ENCODE peak calls at places on chromosomes 5 and 9, in five cellular contexts. Y, U, X, S and K are unnamed samples.

GRCh38 chr9:503881-504852 is 289.5 kb downstream of the DOCK8 start:
- DNase-seq in X (peak; percentile 47), Y (peak; percentile 88), S (peak; percentile 71), U (peak; percentile 87), K (peak; percentile 86)

GRCh38 chr9:35820076-35820475 is 5.2 kb upstream of the HINT2 start:
- DNase-seq in S (no peak), Y (no peak), X (peak; percentile 60), U (no peak), K (no peak)

GRCh38 chr9:3845549-3845948 is 319.7 kb upstream of the RFX3 start:
- DNase-seq in X (no peak), S (no peak), U (no peak), Y (no peak), K (no peak)

GRCh38 chr9:109401169-109401989 is 80.5 kb upstream of the EPB41L4B start:
- DNase-seq in U (no peak), Y (peak; percentile 86), X (peak; percentile 71), S (no peak), K (no peak)

GRCh38 chr5:126778675-126779403 is 1.9 kb downstream of the LMNB1 start:
- DNase-seq in Y (peak; percentile 35), U (peak; percentile 39), S (no peak), X (no peak), K (no peak)

GRCh38 chr5:151132959-151133358 is 24.6 kb downstream of the ANXA6 start:
- DNase-seq in Y (no peak), X (no peak), S (no peak), U (no peak), K (no peak)

GRCh38 chr9:92746567-92747458 is 17.8 kb downstream of the BICD2 start:
- DNase-seq in X (peak; percentile 69), Y (no peak), U (no peak), S (no peak), K (no peak)

GRCh38 chr9:134551657-134552348 is 89.8 kb upstream of the COL5A1 start:
- DNase-seq in X (peak; percentile 75), U (peak; percentile 98), S (no peak), Y (no peak), K (peak; percentile 94)

GRCh38 chr9:134215709-134216448 is 51.5 kb upstream of the RNU6ATAC start:
- DNase-seq in Y (no peak), S (no peak), X (peak; percentile 43), U (peak; percentile 78), K (peak; percentile 90)

GRCh38 chr9:91923145-91923544 is 26.9 kb downstream of the ROR2 start:
- DNase-seq in Y (no peak), S (no peak), X (no peak), U (no peak), K (no peak)

GRCh38 chr9:94156549-94157407 is 72.5 kb downstream of the PTPDC1 start:
- DNase-seq in X (peak; percentile 95), Y (no peak), U (no peak), S (no peak), K (no peak)

GRCh38 chr5:176611435-176611834 is 1.5 kb upstream of the GPRIN1 start:
- DNase-seq in X (peak; percentile 93), S (no peak), U (no peak), Y (peak; percentile 68), K (peak; percentile 92)

GRCh38 chr5:169024426-169024825 is 276.5 kb downstream of the SLIT3 start:
- DNase-seq in U (no peak), X (peak; percentile 46), Y (no peak), S (no peak), K (no peak)

GRCh38 chr5:36606437-36607113 is at the start of gene SLC1A3:
- DNase-seq in Y (peak; percentile 76), U (no peak), S (no peak), X (peak; percentile 78), K (no peak)

GRCh38 chr9:8760000-8760767 is 960.6 kb upstream of the DMAC1 start:
- DNase-seq in Y (no peak), U (no peak), X (no peak), S (no peak), K (no peak)

GRCh38 chr9:31605164-31605563 is 779.3 kb upstream of the ACO1 start:
- DNase-seq in U (no peak), Y (peak; percentile 69), X (no peak), S (no peak), K (no peak)

GRCh38 chr5:33370135-33370472 is 70.7 kb upstream of the TARS1 start:
- DNase-seq in S (no peak), Y (no peak), U (no peak), X (peak; percentile 97), K (no peak)

GRCh38 chr5:179322071-179323025 is 22.9 kb downstream of the ADAMTS2 start:
- DNase-seq in U (peak; percentile 87), S (no peak), Y (no peak), X (no peak), K (no peak)

GRCh38 chr9:124769451-124770358 is 1.4 kb downstream of the NR6A1 start:
- DNase-seq in S (no peak), U (no peak), Y (peak; percentile 31), X (no peak), K (peak; percentile 82)

GRCh38 chr5:61279725-61280124 is 52.3 kb upstream of the ZSWIM6 start:
- DNase-seq in X (no peak), Y (no peak), S (no peak), U (no peak), K (no peak)

GRCh38 chr5:116685069-116685468 is 110.4 kb upstream of the SEMA6A start:
- DNase-seq in U (no peak), Y (no peak), S (no peak), X (no peak), K (no peak)

GRCh38 chr9:136572003-136572595 is 26.3 kb upstream of the NOTCH1 start:
- DNase-seq in S (no peak), X (peak; percentile 80), U (no peak), Y (no peak), K (no peak)

GRCh38 chr5:163408311-163408923 is 29.0 kb upstream of the CCNG1 start:
- DNase-seq in U (no peak), X (peak; percentile 83), Y (peak; percentile 55), S (no peak), K (no peak)

GRCh38 chr9:97529363-97530076 is 28.1 kb downstream of the TMOD1 start:
- DNase-seq in Y (no peak), X (peak; percentile 12), S (no peak), U (no peak), K (no peak)

GRCh38 chr5:147441191-147441695 is 68.6 kb downstream of the DPYSL3 start:
- DNase-seq in X (no peak), Y (no peak), U (no peak), S (no peak), K (no peak)

GRCh38 chr5:136079195-136079985 is 50.6 kb downstream of the TGFBI start:
- DNase-seq in X (no peak), S (peak; percentile 57), U (no peak), Y (no peak), K (no peak)

GRCh38 chr5:136073714-136074113 is 44.9 kb downstream of the TGFBI start:
- DNase-seq in X (no peak), U (no peak), Y (no peak), S (no peak), K (no peak)

GRCh38 chr5:136080113-136080482 is 51.3 kb downstream of the TGFBI start:
- DNase-seq in X (no peak), S (no peak), U (no peak), Y (no peak), K (no peak)

GRCh38 chr5:136077046-136077445 is 48.3 kb downstream of the TGFBI start:
- DNase-seq in X (no peak), S (no peak), U (no peak), Y (no peak), K (no peak)

DNA sequence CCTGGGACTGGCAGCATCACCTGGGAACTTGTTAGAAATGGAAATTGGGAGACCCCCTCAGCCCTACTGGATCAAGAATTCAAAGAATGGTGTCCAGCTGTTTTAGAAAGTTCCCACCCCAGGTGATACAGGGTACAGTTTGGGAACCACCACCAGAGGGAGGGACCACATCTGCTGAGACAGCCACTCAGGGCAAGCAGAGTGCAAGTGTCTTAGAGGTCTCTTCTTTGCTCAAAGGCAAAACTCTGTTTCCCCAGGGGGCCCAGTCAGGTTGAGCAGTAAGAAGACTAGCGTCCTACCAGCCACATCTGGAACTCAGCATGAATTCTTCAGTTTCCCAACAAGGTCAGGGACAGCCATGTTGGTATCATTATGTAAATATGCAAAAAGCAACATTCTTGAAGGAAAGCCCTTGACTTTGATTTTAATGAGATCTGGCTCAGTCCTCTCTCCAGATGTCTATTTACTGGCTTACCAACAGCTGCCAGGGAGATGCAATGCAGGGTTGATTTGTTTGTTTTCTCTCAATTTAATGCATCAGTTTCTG is 46.6 kb downstream of the TGFBI start:
- DNase-seq in S (no peak), X (no peak), Y (no peak), U (no peak), K (no peak)
- TF ChIP-seq CTCF in S (no peak), X (no peak), Y (no peak), U (peak; percentile 13), K (peak; percentile 8)

GRCh38 chr9:106286249-106286648 is 576.7 kb upstream of the ZNF462 start:
- DNase-seq in U (no peak), X (no peak), Y (no peak), S (peak; percentile 10), K (no peak)
- TF ChIP-seq CTCF in U (peak; percentile 56), X (no peak), Y (no peak), S (peak; percentile 44), K (peak; percentile 36)

GRCh38 chr5:73433982-73434342 is 14.6 kb downstream of the FOXD1 start:
- DNase-seq in X (no peak), U (no peak), S (no peak), Y (no peak), K (no peak)
- TF ChIP-seq CTCF in X (no peak), U (no peak), S (no peak), Y (no peak), K (no peak)

DNA sequence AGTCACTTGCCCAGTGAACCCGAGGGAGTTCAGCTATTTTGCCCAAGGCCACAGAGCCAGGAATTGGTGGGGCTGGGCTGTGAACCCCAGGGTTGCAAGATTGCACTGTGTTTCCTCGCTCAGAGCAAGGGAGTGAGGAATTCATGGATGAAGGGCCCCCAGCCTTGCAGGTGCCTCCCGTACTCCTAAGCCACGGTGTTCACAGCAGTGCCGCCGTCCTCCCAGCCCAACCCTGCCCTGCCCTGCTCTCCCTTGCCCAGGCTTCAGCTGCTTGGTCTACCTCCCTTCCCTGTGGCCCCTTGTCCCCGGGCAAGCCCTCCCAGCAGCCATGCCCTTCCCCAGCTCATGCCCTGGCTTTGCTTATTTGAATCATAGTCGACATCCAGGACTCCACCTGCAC is 6.1 kb downstream of the LAMC3 start:
- DNase-seq in Y (no peak), S (no peak), X (no peak), U (no peak), K (no peak)
- TF ChIP-seq CTCF in Y (no peak), S (no peak), X (no peak), U (no peak), K (no peak)

DNA sequence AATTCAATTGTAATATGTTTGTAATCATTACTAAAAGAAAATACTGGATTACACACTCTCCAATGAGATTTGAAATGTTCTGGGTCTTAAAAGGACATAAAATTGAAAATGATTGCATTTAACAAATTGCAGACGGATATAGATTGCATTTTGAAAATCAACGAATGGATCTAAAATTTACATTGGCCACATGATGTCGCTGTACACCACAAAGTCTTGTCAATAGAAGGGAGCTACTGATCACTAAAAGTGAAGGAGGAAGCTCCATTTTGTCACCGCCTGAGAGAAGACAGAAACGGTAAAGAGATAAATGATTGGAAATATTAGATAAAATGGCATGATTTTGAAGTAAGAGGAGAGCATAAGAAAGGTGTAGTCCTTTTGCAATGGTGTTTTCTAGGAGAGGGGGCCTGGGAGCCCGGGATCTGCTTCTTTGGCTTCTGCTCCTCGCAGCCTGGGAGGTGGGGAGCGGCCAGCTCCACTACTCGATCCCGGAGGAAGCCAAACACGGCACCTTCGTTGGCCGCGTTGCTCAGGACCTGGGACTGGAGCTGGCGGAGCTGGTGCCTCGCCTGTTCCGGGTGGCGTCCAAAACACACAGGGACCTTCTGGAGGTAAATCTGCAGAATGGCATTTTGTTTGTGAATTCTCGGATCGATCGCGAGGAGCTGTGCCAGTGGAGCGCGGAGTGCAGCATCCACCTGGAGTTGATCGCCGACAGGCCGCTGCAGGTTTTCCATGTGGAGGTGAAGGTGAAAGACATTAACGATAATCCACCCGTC is at the start of gene PCDHA1:
- DNase-seq in Y (no peak), X (no peak), U (peak; percentile 64), S (no peak), K (no peak)
- TF ChIP-seq CTCF in Y (peak; percentile 20), X (no peak), U (no peak), S (peak; percentile 8), K (no peak)